ENCODE peak calls at places on chromosomes 7 and 10, in seven cellular contexts. E is 8988T, B is T-helper 9 cell, J is PC-3, T is G401, G is T-cell, N is AG09319. Q is an unnamed sample.

GRCh38 chr10:99975942-99976809 is 33.6 kb downstream of the DNMBP start:
- DNase-seq in T (no peak), N (peak), E (no peak), G (no peak), J (no peak), B (no peak), Q (no peak)

GRCh38 chr7:6172331-6173295 is 99.8 kb downstream of the CYTH3 start:
- DNase-seq in B (no peak), T (no peak), G (no peak), N (no peak), J (peak), E (no peak), Q (no peak)

GRCh38 chr7:131826960-131827359 is 270.5 kb upstream of the PODXL start:
- DNase-seq in E (no peak), G (no peak), T (no peak), J (no peak), B (no peak), N (no peak), Q (no peak)

GRCh38 chr10:64394744-64395143 is 873.5 kb downstream of the REEP3 start:
- DNase-seq in T (no peak), B (no peak), G (no peak), J (peak), N (no peak), E (no peak), Q (no peak)

GRCh38 chr10:8233832-8234259 is 179.4 kb downstream of the GATA3 start:
- DNase-seq in G (no peak), J (peak), B (no peak), T (no peak), E (no peak), N (no peak), Q (no peak)

GRCh38 chr7:17369686-17370426 is 71.4 kb downstream of the AHR start:
- DNase-seq in E (no peak), B (no peak), T (no peak), N (peak), J (peak), G (no peak), Q (no peak)

GRCh38 chr7:129110575-129111376 is 33.7 kb upstream of the TSPAN33 start:
- DNase-seq in G (no peak), T (no peak), J (peak), B (no peak), N (no peak), E (no peak), Q (no peak)

GRCh38 chr7:103766630-103767029 is 222.8 kb downstream of the RELN start:
- DNase-seq in B (no peak), N (no peak), G (no peak), J (no peak), E (no peak), T (no peak), Q (no peak)

GRCh38 chr7:25522727-25523126 is 294.4 kb upstream of the NPVF start:
- DNase-seq in G (no peak), E (no peak), B (no peak), N (no peak), T (no peak), J (no peak), Q (no peak)

GRCh38 chr10:46560381-46560780 is 3.9 kb upstream of the GPRIN2 start:
- DNase-seq in T (no peak), G (no peak), N (no peak), B (no peak), J (no peak), E (no peak), Q (no peak)

GRCh38 chr10:85333594-85333993 is 1005.2 kb downstream of the CCSER2 start:
- DNase-seq in G (no peak), T (no peak), E (no peak), B (no peak), J (no peak), N (no peak), Q (no peak)

GRCh38 chr7:99597762-99598501 is at the start of gene TMEM225B:
- DNase-seq in J (no peak), N (no peak), T (no peak), B (no peak), G (no peak), E (no peak), Q (no peak)